ENCODE peak calls at places on chromosomes 6 and 20, in five cellular contexts. N is HepG2, W is GM12878, Q is K562, X is H1. J is an unnamed sample.
A peak's percentile ranks its signal among the peaks of the same experiment; 100 is the strongest.

GRCh38 chr20:58100731-58101356 is 127.6 kb downstream of the ANKRD60 start:
- DNase-seq in N (no peak), W (no peak), Q (no peak), X (no peak), J (no peak)

GRCh38 chr6:22917344-22917743 is 348.0 kb downstream of the HDGFL1 start:
- DNase-seq in N (no peak), W (no peak), Q (no peak), X (no peak), J (no peak)

GRCh38 chr6:3732345-3733141 is 19.0 kb downstream of the PXDC1 start:
- DNase-seq in N (peak; percentile 64), W (no peak), Q (peak; percentile 77), X (no peak), J (no peak)

GRCh38 chr6:26183237-26183580 is 96.0 kb downstream of the HFE start:
- DNase-seq in N (no peak), W (no peak), Q (no peak), X (no peak), J (no peak)

GRCh38 chr6:31037169-31037568 is 26.9 kb downstream of the MUC22 start:
- DNase-seq in N (no peak), W (no peak), Q (no peak), X (no peak), J (no peak)

GRCh38 chr20:23116301-23117089 is 30.4 kb upstream of the CD93 start:
- DNase-seq in N (peak; percentile 25), W (no peak), Q (no peak), X (no peak), J (no peak)

GRCh38 chr6:154849475-154849874 is 116.3 kb downstream of the SCAF8 start:
- DNase-seq in N (no peak), W (no peak), Q (no peak), X (no peak), J (no peak)

GRCh38 chr6:142045380-142046270 is 87.1 kb upstream of the GJE1 start:
- DNase-seq in N (no peak), W (no peak), Q (no peak), X (no peak), J (peak; percentile 12)

GRCh38 chr20:9035129-9035528 is 33.8 kb upstream of the PLCB4 start:
- DNase-seq in N (no peak), W (no peak), Q (no peak), X (no peak), J (peak; percentile 21)

GRCh38 chr6:71393471-71393870 is 104.9 kb downstream of the OGFRL1 start:
- DNase-seq in N (no peak), W (no peak), Q (no peak), X (no peak), J (no peak)

GRCh38 chr20:39993737-39994136 is 695.3 kb downstream of the MAFB start:
- DNase-seq in N (no peak), W (no peak), Q (no peak), X (no peak), J (no peak)

GRCh38 chr6:157374889-157375443 is 6.0 kb upstream of the ZDHHC14 start:
- DNase-seq in N (no peak), W (no peak), Q (no peak), X (no peak), J (peak; percentile 12)

GRCh38 chr20:1893721-1894470 is 1.3 kb upstream of the SIRPA start:
- DNase-seq in N (peak; percentile 53), W (no peak), Q (no peak), X (no peak), J (peak; percentile 4)

GRCh38 chr20:25608774-25609173 is 15.0 kb downstream of the NANP start:
- DNase-seq in N (no peak), W (no peak), Q (no peak), X (no peak), J (no peak)

GRCh38 chr6:134436281-134436815 is 118.4 kb upstream of the SGK1 start:
- DNase-seq in N (peak; percentile 41), W (peak; percentile 57), Q (peak; percentile 76), X (no peak), J (peak; percentile 75)

GRCh38 chr6:161379828-161380598 is 106.2 kb upstream of the AGPAT4 start:
- DNase-seq in N (no peak), W (no peak), Q (peak; percentile 84), X (no peak), J (no peak)

GRCh38 chr6:169677096-169677495 is 24.7 kb downstream of the WDR27 start:
- DNase-seq in N (no peak), W (no peak), Q (no peak), X (no peak), J (no peak)

GRCh38 chr6:3409699-3410384 is 47.0 kb downstream of the SLC22A23 start:
- DNase-seq in N (peak; percentile 99), W (no peak), Q (peak; percentile 67), X (no peak), J (no peak)

GRCh38 chr20:22691369-22692118 is 107.2 kb upstream of the FOXA2 start:
- DNase-seq in N (peak; percentile 68), W (no peak), Q (peak; percentile 73), X (peak; percentile 58), J (peak; percentile 51)

GRCh38 chr6:7896465-7896987 is 14.1 kb downstream of the TXNDC5 start:
- DNase-seq in N (no peak), W (no peak), Q (no peak), X (no peak), J (no peak)

GRCh38 chr20:23147964-23148720 is 62.0 kb upstream of the CD93 start:
- DNase-seq in N (peak; percentile 90), W (peak; percentile 74), Q (peak; percentile 77), X (no peak), J (peak; percentile 80)

GRCh38 chr6:79586548-79586947 is 44.6 kb upstream of the SH3BGRL2 start:
- DNase-seq in N (peak; percentile 57), W (no peak), Q (peak; percentile 34), X (no peak), J (peak; percentile 50)

GRCh38 chr6:137025786-137026730 is 18.7 kb downstream of the IL20RA start:
- DNase-seq in N (no peak), W (peak; percentile 56), Q (no peak), X (no peak), J (no peak)

GRCh38 chr6:26659042-26659359 is 545 bp downstream of the ZNF322 start:
- DNase-seq in N (no peak), W (no peak), Q (no peak), X (no peak), J (no peak)

GRCh38 chr20:3377644-3378043 is 29.8 kb downstream of the DNAAF9 start:
- DNase-seq in N (no peak), W (no peak), Q (no peak), X (no peak), J (no peak)

GRCh38 chr6:35718354-35718695 is 18.5 kb upstream of the ARMC12 start:
- DNase-seq in N (no peak), W (no peak), Q (peak; percentile 9), X (no peak), J (no peak)

GRCh38 chr20:57638173-57638894 is 18.1 kb upstream of the ZBP1 start:
- DNase-seq in N (no peak), W (no peak), Q (no peak), X (no peak), J (no peak)

GRCh38 chr20:348972-349841 is 2.3 kb downstream of the NRSN2 start:
- DNase-seq in N (no peak), W (no peak), Q (no peak), X (no peak), J (no peak)

GRCh38 chr6:163709255-163709654 is 294.7 kb downstream of the QKI start:
- DNase-seq in N (no peak), W (no peak), Q (no peak), X (no peak), J (no peak)

GRCh38 chr6:41427642-41428401 is 92.4 kb downstream of the NCR2 start:
- DNase-seq in N (peak; percentile 65), W (no peak), Q (no peak), X (peak; percentile 73), J (no peak)

GRCh38 chr6:93823489-93823888 is 404.1 kb upstream of the EPHA7 start:
- DNase-seq in N (no peak), W (no peak), Q (no peak), X (no peak), J (no peak)

GRCh38 chr6:129860901-129861665 is at the start of gene TMEM244:
- DNase-seq in N (no peak), W (no peak), Q (no peak), X (no peak), J (no peak)

GRCh38 chr20:34312544-34313217 is 9.5 kb upstream of the AHCY start:
- DNase-seq in N (peak; percentile 96), W (peak; percentile 65), Q (peak; percentile 83), X (peak; percentile 87), J (peak; percentile 81)

GRCh38 chr20:34309691-34310090 is 6.5 kb upstream of the AHCY start:
- DNase-seq in N (no peak), W (no peak), Q (no peak), X (no peak), J (no peak)

GRCh38 chr20:34310481-34311117 is 7.4 kb upstream of the AHCY start:
- DNase-seq in N (peak; percentile 95), W (no peak), Q (no peak), X (no peak), J (no peak)

GRCh38 chr20:34312024-34312460 is 8.9 kb upstream of the AHCY start:
- DNase-seq in N (no peak), W (no peak), Q (no peak), X (no peak), J (no peak)

DNA sequence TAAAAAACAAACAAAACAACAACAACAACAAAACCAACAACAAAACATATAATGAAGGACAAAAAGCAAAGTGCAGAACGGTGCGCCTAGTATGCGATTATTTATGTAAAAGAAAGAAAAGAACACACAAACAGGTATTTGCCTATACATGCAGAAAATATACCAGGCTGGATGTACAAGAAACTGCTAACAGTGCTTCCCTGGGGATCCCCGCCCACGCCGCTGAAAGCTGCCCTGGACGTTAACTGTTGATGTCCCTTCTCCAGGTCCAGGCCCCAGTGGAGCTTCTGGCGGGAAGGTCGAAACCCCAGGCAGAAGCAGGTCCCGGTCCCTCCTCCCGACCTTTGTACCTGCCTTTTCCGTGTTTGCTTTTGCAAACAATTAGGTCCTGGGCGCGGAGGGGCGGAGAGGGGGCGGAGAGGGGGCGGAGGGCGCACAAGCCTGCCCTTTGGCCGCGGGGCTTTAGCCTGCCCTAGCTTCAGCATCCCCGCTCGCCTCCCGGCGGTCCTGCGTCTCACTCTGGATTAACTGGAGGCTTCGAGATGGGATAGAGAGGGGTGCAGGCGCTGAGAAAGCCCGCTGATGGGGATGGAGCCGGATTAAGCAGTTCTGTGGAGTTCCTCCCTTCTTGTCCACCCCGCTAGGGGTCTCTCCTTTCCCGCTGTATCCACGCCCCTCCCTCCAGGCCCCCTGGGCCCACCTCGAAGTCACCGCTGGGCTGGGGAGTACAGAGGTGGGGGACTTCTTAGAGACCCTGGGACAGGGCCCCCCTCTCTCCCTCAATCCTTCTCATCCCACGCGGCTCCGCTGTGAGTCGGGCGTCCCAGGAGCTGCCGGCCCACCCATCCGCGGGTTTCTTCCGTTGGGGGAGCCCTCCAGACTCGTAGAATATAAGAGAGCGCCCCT is 8.2 kb upstream of the AHCY start:
- DNase-seq in N (peak; percentile 100), W (no peak), Q (no peak), X (peak; percentile 47), J (no peak)
- TF ChIP-seq ZNF274 in N (peak; percentile 4), W (no peak), Q (no peak), X (no peak), J (no peak)

GRCh38 chr6:43669922-43670622 is 17.5 kb downstream of the MRPS18A start:
- DNase-seq in N (no peak), W (no peak), Q (peak; percentile 77), X (no peak), J (no peak)
- TF ChIP-seq CTCF in N (no peak), W (no peak), Q (no peak), X (no peak), J (no peak)

GRCh38 chr20:45352729-45353128 is 4.5 kb upstream of the SDC4 start:
- DNase-seq in N (no peak), W (no peak), Q (no peak), X (no peak), J (no peak)
- H3K9ac ChIP-seq in N (no peak overlapping the region), W (no peak overlapping the region), Q (no peak overlapping the region), X (no peak overlapping the region), J (no peak overlapping the region)

GRCh38 chr6:75268121-75268987 is 16.2 kb downstream of the TMEM30A start:
- DNase-seq in N (no peak), W (no peak), Q (no peak), X (no peak), J (no peak)
- TF ChIP-seq ZNF274 in N (no peak), W (no peak), Q (no peak), X (no peak), J (no peak)